ENCODE peak calls at places on chromosomes 12 and 14, in eight cellular contexts. F, L, I, C, T, P, E and S are unnamed samples.
A peak's percentile ranks its signal among the peaks of the same experiment; 100 is the strongest.

GRCh38 chr12:68538722-68539614 is 71.7 kb upstream of the RAP1B start:
- DNase-seq in L (peak; percentile 84), E (peak; percentile 85), F (no peak), P (peak; percentile 24), C (peak; percentile 13), I (no peak), T (peak; percentile 66), S (no peak)

GRCh38 chr12:62919827-62920226 is 15.1 kb downstream of the PPM1H start:
- DNase-seq in P (no peak), T (no peak), F (no peak), E (peak; percentile 12), L (no peak), I (no peak), C (peak; percentile 20), S (peak; percentile 51)

GRCh38 chr12:58803893-58804292 is 116.4 kb downstream of the LRIG3 start:
- DNase-seq in I (no peak), C (peak; percentile 84), F (no peak), E (peak; percentile 80), L (no peak), P (no peak), T (no peak), S (peak; percentile 86)

GRCh38 chr12:50618864-50619609 is 114.3 kb downstream of the DIP2B start:
- DNase-seq in C (peak; percentile 88), E (peak; percentile 53), L (no peak), I (no peak), P (peak; percentile 52), F (peak; percentile 66), T (no peak), S (no peak)

GRCh38 chr12:58487280-58488141 is 432.8 kb downstream of the LRIG3 start:
- DNase-seq in F (no peak), P (no peak), C (no peak), E (peak; percentile 69), L (no peak), T (no peak), I (no peak), S (peak; percentile 72)

GRCh38 chr12:9751204-9752144 is 9.2 kb downstream of the CD69 start:
- DNase-seq in C (peak; percentile 20), T (no peak), P (no peak), F (no peak), I (peak; percentile 36), L (peak; percentile 43), E (peak; percentile 45), S (no peak)

GRCh38 chr14:65040666-65041433 is 54.2 kb downstream of the FNTB start:
- DNase-seq in C (no peak), P (no peak), E (no peak), I (no peak), F (no peak), L (no peak), T (no peak), S (no peak)

GRCh38 chr12:1474059-1474537 is 120.3 kb downstream of the FBXL14 start:
- DNase-seq in L (peak; percentile 27), I (peak; percentile 12), P (no peak), F (no peak), T (no peak), C (peak; percentile 88), E (peak; percentile 79), S (peak; percentile 96)

GRCh38 chr14:61586539-61587396 is 108.5 kb upstream of the HIF1A start:
- DNase-seq in L (no peak), P (no peak), F (no peak), C (peak; percentile 75), I (no peak), E (peak; percentile 54), T (no peak), S (no peak)

GRCh38 chr12:7609480-7609879 is 56.2 kb downstream of the APOBEC1 start:
- DNase-seq in I (no peak), E (no peak), T (no peak), P (no peak), F (no peak), C (peak; percentile 18), L (no peak), S (no peak)

GRCh38 chr14:63972323-63972932 is 119.6 kb downstream of the SYNE2 start:
- DNase-seq in E (no peak), L (no peak), P (no peak), I (no peak), F (no peak), C (no peak), T (no peak), S (no peak)

GRCh38 chr14:86505808-86506207 is 975.9 kb downstream of the FLRT2 start:
- DNase-seq in E (no peak), T (no peak), P (no peak), L (no peak), I (no peak), F (no peak), C (peak; percentile 5), S (no peak)

GRCh38 chr12:104219361-104219892 is 3.8 kb downstream of the TXNRD1 start:
- DNase-seq in L (no peak), F (no peak), E (peak; percentile 99), T (no peak), P (no peak), C (peak; percentile 95), I (peak; percentile 87), S (peak; percentile 91)

GRCh38 chr12:56159482-56160105 is 1.4 kb downstream of the MYL6 start:
- DNase-seq in I (no peak), C (no peak), T (no peak), L (no peak), P (no peak), F (no peak), E (no peak), S (no peak)

GRCh38 chr12:56160160-56160763 is 2.1 kb downstream of the MYL6 start:
- DNase-seq in F (no peak), T (peak; percentile 68), P (peak; percentile 63), I (no peak), E (peak; percentile 56), C (peak; percentile 36), L (peak; percentile 59), S (no peak)

GRCh38 chr12:56162468-56163290 is 4.5 kb downstream of the MYL6 start:
- DNase-seq in C (no peak), F (no peak), E (no peak), L (peak; percentile 64), P (no peak), I (no peak), T (no peak), S (no peak)

GRCh38 chr12:56161677-56162351 is 3.7 kb downstream of the MYL6 start:
- DNase-seq in L (peak; percentile 23), F (no peak), E (no peak), T (no peak), P (no peak), I (no peak), C (no peak), S (no peak)

DNA sequence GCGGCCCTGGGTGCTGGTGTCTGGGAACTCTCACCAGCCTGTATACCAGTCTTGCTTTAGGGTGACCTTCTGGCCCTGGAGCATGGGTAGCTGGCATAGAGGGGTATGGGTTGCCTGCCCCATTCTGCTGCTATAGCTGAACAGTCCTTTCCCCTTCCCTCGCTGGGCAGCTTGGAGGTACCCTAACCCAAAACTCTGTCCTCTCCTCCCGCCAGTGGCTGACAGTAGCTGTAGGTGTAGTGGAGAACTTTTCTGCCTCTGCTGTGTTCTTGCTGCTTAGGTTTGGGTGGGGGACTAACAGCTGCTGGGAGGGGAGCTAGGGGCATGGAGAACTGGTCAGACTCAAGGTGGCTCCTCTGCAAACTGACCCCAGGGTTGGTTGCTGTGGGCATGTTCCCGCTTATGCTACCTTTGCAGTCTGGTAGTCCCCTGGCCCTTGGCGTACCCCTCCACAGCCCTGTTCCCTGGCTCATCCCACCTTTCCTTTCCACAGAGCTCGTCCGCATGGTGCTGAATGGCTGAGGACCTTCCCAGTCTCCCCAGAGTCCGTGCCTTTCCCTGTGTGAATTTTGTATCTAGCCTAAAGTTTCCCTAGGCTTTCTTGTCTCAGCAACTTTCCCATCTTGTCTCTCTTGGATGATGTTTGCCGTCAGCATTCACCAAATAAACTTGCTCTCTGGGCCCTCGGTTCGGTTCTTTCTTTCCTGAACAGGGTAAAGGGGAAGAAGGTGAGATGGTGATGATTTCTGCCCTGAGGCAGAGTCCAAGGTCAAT is 2.9 kb downstream of the MYL6 start:
- DNase-seq in L (no peak), T (no peak), F (no peak), C (no peak), E (no peak), P (no peak), I (no peak), S (no peak)
- H3K4me3 ChIP-seq in L (peak overlapping the region; percentile 84), T (peak overlapping the region; percentile 70), F (no peak overlapping the region), C (no peak overlapping the region), E (peak overlapping the region; percentile 98), P (peak overlapping the region; percentile 94), I (peak overlapping the region; percentile 74), S (peak overlapping the region; percentile 59)

GRCh38 chr14:91367173-91368171 is 50.1 kb downstream of the CCDC88C start:
- DNase-seq in E (peak; percentile 26), F (peak; percentile 90), C (peak; percentile 93), P (peak; percentile 77), L (no peak), T (peak; percentile 66), I (no peak), S (no peak)
- H3K4me3 ChIP-seq in E (no peak overlapping the region), F (no peak overlapping the region), C (no peak overlapping the region), P (no peak overlapping the region), L (no peak overlapping the region), T (peak overlapping the region; percentile 42), I (no peak overlapping the region), S (no peak overlapping the region)

GRCh38 chr14:39762576-39763401 is 330.6 kb upstream of the FBXO33 start:
- DNase-seq in C (no peak), T (peak; percentile 10), F (no peak), E (no peak), L (no peak), P (no peak), I (no peak), S (no peak)
- H3K4me3 ChIP-seq in C (no peak overlapping the region), T (no peak overlapping the region), F (no peak overlapping the region), E (no peak overlapping the region), L (no peak overlapping the region), P (no peak overlapping the region), I (no peak overlapping the region), S (no peak overlapping the region)

GRCh38 chr12:53184828-53185227 is 4.1 kb upstream of the CSAD start:
- DNase-seq in F (no peak), E (no peak), T (no peak), I (no peak), P (no peak), C (no peak), L (no peak), S (no peak)

GRCh38 chr12:53181935-53182334 is 1.2 kb upstream of the CSAD start:
- DNase-seq in P (no peak), E (no peak), L (no peak), C (no peak), T (no peak), F (no peak), I (no peak), S (no peak)

GRCh38 chr12:53180931-53181645 is 363 bp upstream of the CSAD start:
- DNase-seq in F (no peak), L (peak; percentile 84), C (peak; percentile 33), T (peak; percentile 75), P (peak; percentile 75), I (peak; percentile 91), E (peak; percentile 82), S (no peak)

GRCh38 chr12:53180270-53180930 is at the start of the genes CSAD and ZNF740:
- DNase-seq in P (peak; percentile 98), T (peak; percentile 98), C (peak; percentile 93), I (peak; percentile 98), L (peak; percentile 98), E (peak; percentile 98), F (peak; percentile 99), S (peak; percentile 90)

DNA sequence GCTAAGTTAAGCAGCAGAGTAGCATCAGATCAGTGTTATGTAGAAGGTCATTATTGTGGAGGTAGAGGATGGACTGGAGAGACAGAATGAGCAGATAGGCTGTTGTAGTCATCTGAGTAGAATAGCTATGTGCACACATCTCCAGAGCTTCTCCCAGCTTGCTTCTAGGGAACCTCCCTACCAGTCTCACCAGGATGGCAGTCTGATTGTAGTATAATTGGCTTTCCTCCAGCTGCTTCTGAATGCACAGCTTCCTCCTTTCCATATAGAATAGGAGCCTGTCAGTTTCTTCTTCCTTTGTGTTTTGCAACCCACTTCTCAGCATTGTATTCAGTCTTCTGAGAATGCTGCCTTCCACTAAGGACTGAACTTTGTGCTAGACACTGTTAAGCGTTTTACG is 2.1 kb upstream of the CSAD start:
- DNase-seq in I (no peak), P (no peak), T (no peak), F (no peak), L (no peak), E (no peak), C (peak; percentile 22), S (no peak)
- H3K4me3 ChIP-seq in I (no peak overlapping the region), P (no peak overlapping the region), T (peak overlapping the region; percentile 78), F (no peak overlapping the region), L (no peak overlapping the region), E (no peak overlapping the region), C (no peak overlapping the region), S (no peak overlapping the region)